ENCODE peak calls at places on chromosome 15, in four cellular contexts. H is HepG2, C is K562, V is SK-N-SH. K is an unnamed sample.

GRCh38 chr15:75069301-75069925 is 46.0 kb downstream of the PPCDC start:
- DNase-seq in H (no peak), C (no peak), V (no peak), K (no peak)

GRCh38 chr15:74573987-74574386 is 33.0 kb downstream of the ARID3B start:
- DNase-seq in H (no peak), C (no peak), V (no peak), K (no peak)

GRCh38 chr15:89122532-89123525 is 34.6 kb downstream of the ABHD2 start:
- DNase-seq in H (no peak), C (no peak), V (no peak), K (no peak)

GRCh38 chr15:90200534-90201139 is 493 bp upstream of the SEMA4B start:
- DNase-seq in H (no peak), C (no peak), V (no peak), K (no peak)

GRCh38 chr15:86273309-86273708 is 193.6 kb downstream of the AGBL1 start:
- DNase-seq in H (no peak), C (no peak), V (no peak), K (no peak)

GRCh38 chr15:66097151-66098018 is 156.2 kb downstream of the MEGF11 start:
- DNase-seq in H (no peak), C (no peak), V (no peak), K (no peak)

GRCh38 chr15:60727661-60728060 is 248.7 kb upstream of the ICE2 start:
- DNase-seq in H (no peak), C (no peak), V (no peak), K (no peak)

GRCh38 chr15:68432665-68433064 is 702 bp upstream of the ITGA11 start:
- DNase-seq in H (no peak), C (no peak), V (no peak), K (no peak)

GRCh38 chr15:81375461-81375860 is 1.4 kb upstream of the TMC3 start:
- DNase-seq in H (no peak), C (no peak), V (no peak), K (no peak)

GRCh38 chr15:89361451-89362202 is 27.0 kb upstream of the POLG start:
- DNase-seq in H (peak), C (peak), V (peak), K (peak)

GRCh38 chr15:80777137-80777536 is 2.0 kb upstream of the CEMIP start:
- DNase-seq in H (no peak), C (no peak), V (no peak), K (no peak)

GRCh38 chr15:56128081-56128480 is 115.6 kb downstream of the RFX7 start:
- DNase-seq in H (no peak), C (no peak), V (no peak), K (no peak)

GRCh38 chr15:69090197-69090948 is 70.1 kb upstream of the GLCE start:
- DNase-seq in H (no peak), C (no peak), V (peak), K (peak)

GRCh38 chr15:38528279-38528678 is 36.3 kb downstream of the RASGRP1 start:
- DNase-seq in H (no peak), C (no peak), V (no peak), K (no peak)

GRCh38 chr15:78007965-78008886 is 69.3 kb downstream of the TBC1D2B start:
- DNase-seq in H (no peak), C (no peak), V (no peak), K (no peak)

GRCh38 chr15:65026756-65027155 is 2.7 kb downstream of the MTFMT start:
- DNase-seq in H (no peak), C (no peak), V (no peak), K (no peak)

GRCh38 chr15:39495871-39496459 is 84.9 kb upstream of the THBS1 start:
- DNase-seq in H (no peak), C (no peak), V (no peak), K (no peak)

GRCh38 chr15:22839046-22839705 is 710 bp downstream of the NIPA2 start:
- DNase-seq in H (no peak), C (no peak), V (no peak), K (no peak)

GRCh38 chr15:58521293-58521991 is 89.7 kb downstream of the LIPC start:
- DNase-seq in H (peak), C (peak), V (no peak), K (peak)

GRCh38 chr15:31328425-31328998 is 1.9 kb downstream of the KLF13 start:
- DNase-seq in H (no peak), C (peak), V (peak), K (peak)

GRCh38 chr15:93144477-93145270 is 55.7 kb upstream of the RGMA start:
- DNase-seq in H (no peak), C (no peak), V (no peak), K (no peak)

GRCh38 chr15:92667291-92667904 is 11.8 kb upstream of the FAM174B start:
- DNase-seq in H (peak), C (no peak), V (no peak), K (no peak)

GRCh38 chr15:29035571-29036285 is 150.0 kb downstream of the APBA2 start:
- DNase-seq in H (no peak), C (no peak), V (no peak), K (no peak)

GRCh38 chr15:65414841-65415621 is 7.7 kb downstream of the IGDCC4 start:
- DNase-seq in H (peak), C (no peak), V (no peak), K (peak)

GRCh38 chr15:62085740-62086139 is 19.0 kb downstream of the C2CD4A start:
- DNase-seq in H (no peak), C (no peak), V (no peak), K (no peak)

GRCh38 chr15:100759116-100759515 is 120.5 kb upstream of the ALDH1A3 start:
- DNase-seq in H (no peak), C (no peak), V (no peak), K (no peak)

GRCh38 chr15:38538328-38539007 is 26.1 kb downstream of the RASGRP1 start:
- DNase-seq in H (no peak), C (no peak), V (no peak), K (no peak)

GRCh38 chr15:58931985-58932384 is 1.5 kb downstream of the SLTM start:
- DNase-seq in H (peak), C (no peak), V (peak), K (no peak)

GRCh38 chr15:59260090-59260489 is 53.4 kb downstream of the LDHAL6B start:
- DNase-seq in H (no peak), C (no peak), V (no peak), K (no peak)

GRCh38 chr15:33735637-33736247 is 232.6 kb upstream of the CHRM5 start:
- DNase-seq in H (peak), C (peak), V (peak), K (peak)

GRCh38 chr15:68682906-68683490 is 104.2 kb downstream of the CORO2B start:
- DNase-seq in H (no peak), C (no peak), V (no peak), K (no peak)

GRCh38 chr15:45180201-45180600 is 7.6 kb downstream of the SHF start:
- DNase-seq in H (no peak), C (no peak), V (peak), K (no peak)

GRCh38 chr15:88913017-88913849 is at the start of gene MFGE8:
- DNase-seq in H (peak), C (peak), V (peak), K (peak)

GRCh38 chr15:63991706-63992105 is 54.6 kb downstream of the DAPK2 start:
- DNase-seq in H (no peak), C (no peak), V (no peak), K (no peak)

GRCh38 chr15:77574521-77575202 is 58.0 kb downstream of the LINGO1 start:
- DNase-seq in H (no peak), C (no peak), V (no peak), K (no peak)

GRCh38 chr15:77455696-77456293 is 35.1 kb downstream of the HMG20A start:
- DNase-seq in H (no peak), C (no peak), V (no peak), K (no peak)

GRCh38 chr15:90530250-90531051 is 728 bp downstream of the CRTC3 start:
- DNase-seq in H (no peak), C (peak), V (peak), K (peak)

GRCh38 chr15:76368135-76368588 is 31.6 kb downstream of the ISL2 start:
- DNase-seq in H (no peak), C (no peak), V (no peak), K (no peak)
- TF ChIP-seq FOXJ3 in H (no peak), C (no peak), V (no peak), K (no peak)

DNA sequence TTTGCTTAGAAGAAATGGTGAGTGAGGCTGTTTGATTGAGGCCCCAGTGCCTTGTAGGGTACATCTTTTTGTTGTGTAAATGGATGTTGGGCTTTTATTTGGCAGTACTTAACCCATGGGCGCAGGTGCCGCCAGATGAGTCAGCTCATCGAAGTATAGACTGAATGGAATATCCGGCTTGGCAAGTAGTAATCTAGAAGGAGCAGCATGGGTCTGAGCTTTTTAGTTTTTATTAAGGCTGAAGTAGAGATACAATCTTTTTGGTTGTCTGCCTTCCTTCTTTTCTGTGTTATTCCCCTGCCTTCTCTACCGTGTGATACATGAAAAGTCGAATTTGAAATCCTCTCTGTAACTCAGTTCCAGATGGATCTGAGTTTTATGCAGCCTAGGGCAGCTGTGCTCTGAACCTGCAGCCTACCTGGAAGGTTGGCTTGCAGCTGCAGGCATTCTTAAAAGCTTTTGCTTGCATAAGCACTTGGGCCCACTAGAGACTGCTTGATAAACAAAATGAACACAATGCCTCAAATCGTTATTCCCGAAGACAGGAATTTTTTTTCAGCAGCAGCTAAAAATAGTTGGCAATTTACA is 177.6 kb upstream of the CGNL1 start:
- DNase-seq in H (no peak), C (no peak), V (peak), K (peak)
- TF ChIP-seq FOXJ3 in H (no peak), C (no peak), V (no peak), K (no peak)

GRCh38 chr15:36175781-36176211 is 403.6 kb upstream of the CDIN1 start:
- DNase-seq in H (no peak), C (no peak), V (peak), K (no peak)
- TF ChIP-seq FOXJ3 in H (no peak), C (no peak), V (peak), K (no peak)

DNA sequence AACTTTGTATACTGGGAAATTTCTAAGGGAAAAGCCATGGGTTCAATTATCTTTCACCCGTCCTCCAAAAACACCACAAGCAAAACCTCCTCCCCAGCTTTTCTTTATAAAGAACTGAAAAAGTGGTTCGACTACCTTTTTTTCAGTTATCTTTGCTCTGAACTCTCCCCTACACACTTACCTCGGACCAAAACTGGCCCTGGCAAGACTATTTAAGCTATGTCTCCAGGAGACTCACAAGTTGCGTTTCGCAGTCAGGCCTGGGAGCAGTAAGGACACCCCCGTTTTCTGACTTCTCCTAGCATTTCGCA is 645 bp downstream of the COPS2 start:
- DNase-seq in H (peak), C (no peak), V (no peak), K (no peak)
- TF ChIP-seq FOXJ3 in H (no peak), C (no peak), V (no peak), K (no peak)

DNA sequence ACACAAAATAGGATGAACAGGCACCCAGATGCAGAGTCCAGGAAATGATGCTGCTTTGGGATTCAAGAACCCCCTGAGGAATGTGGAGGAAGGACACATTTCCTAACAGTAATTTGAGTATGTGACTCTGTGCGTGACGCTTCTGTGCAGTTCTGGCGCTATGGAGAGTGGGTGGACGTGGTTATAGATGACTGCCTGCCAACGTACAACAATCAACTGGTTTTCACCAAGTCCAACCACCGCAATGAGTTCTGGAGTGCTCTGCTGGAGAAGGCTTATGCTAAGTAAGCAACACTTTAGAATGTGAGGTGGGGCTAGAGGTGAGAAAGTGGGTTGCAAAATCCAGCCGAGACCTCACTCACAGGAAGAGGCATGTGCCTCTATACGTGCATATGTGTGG is 28.3 kb downstream of the CAPN3 start:
- DNase-seq in H (no peak), C (no peak), V (no peak), K (no peak)
- TF ChIP-seq FOXJ3 in H (no peak), C (no peak), V (no peak), K (no peak)

GRCh38 chr15:99504823-99505551 is 60.8 kb upstream of the MEF2A start:
- DNase-seq in H (peak), C (no peak), V (no peak), K (no peak)

GRCh38 chr15:99502661-99503060 is 63.1 kb upstream of the MEF2A start:
- DNase-seq in H (no peak), C (no peak), V (no peak), K (no peak)

GRCh38 chr15:99503411-99503810 is 62.4 kb upstream of the MEF2A start:
- DNase-seq in H (no peak), C (no peak), V (no peak), K (no peak)

GRCh38 chr15:99504071-99504822 is 61.5 kb upstream of the MEF2A start:
- DNase-seq in H (no peak), C (no peak), V (no peak), K (no peak)

GRCh38 chr15:99502182-99502581 is 63.6 kb upstream of the MEF2A start:
- DNase-seq in H (no peak), C (no peak), V (no peak), K (no peak)
- TF ChIP-seq FOXJ3 in H (no peak), C (no peak), V (no peak), K (no peak)

GRCh38 chr15:50257924-50258323 is 7.6 kb downstream of the HDC start:
- DNase-seq in H (no peak), C (no peak), V (no peak), K (no peak)
- TF ChIP-seq FOXJ3 in H (no peak), C (no peak), V (no peak), K (no peak)